ENCODE peak calls at places on chromosomes 2 and 18, in eight cellular contexts. One of them, this sample, is unnamed. For H3K9me3, the result is how much of the 10 kb centered on the place peaks cover.

GRCh38 chr2:230796280-230796862 is 68.4 kb upstream of the ITM2C start:
- DNase-seq in GM23248: peak
- DNase-seq in psoas muscle: no peak
- DNase-seq in endodermal cell: no peak
- DNase-seq in neural progenitor cell: no peak
- DNase-seq in CD4-positive, CD25-positive, alpha-beta regulatory T cell: no peak
- DNase-seq in mesenchymal stem cell: peak
- DNase-seq in neuronal stem cell: no peak
- DNase-seq in this sample: no peak

GRCh38 chr18:36470896-36471295 is 173.4 kb downstream of the FHOD3 start:
- DNase-seq in GM23248: no peak
- DNase-seq in psoas muscle: no peak
- DNase-seq in CD4-positive, CD25-positive, alpha-beta regulatory T cell: no peak
- DNase-seq in mesenchymal stem cell: no peak
- DNase-seq in endodermal cell: no peak
- DNase-seq in neuronal stem cell: no peak
- DNase-seq in neural progenitor cell: peak
- DNase-seq in this sample: no peak

GRCh38 chr2:142716463-142717242 is 160.8 kb upstream of the KYNU start:
- DNase-seq in CD4-positive, CD25-positive, alpha-beta regulatory T cell: no peak
- DNase-seq in neural progenitor cell: peak
- DNase-seq in mesenchymal stem cell: peak
- DNase-seq in neuronal stem cell: peak
- DNase-seq in GM23248: peak
- DNase-seq in endodermal cell: peak
- DNase-seq in psoas muscle: no peak
- DNase-seq in this sample: no peak

GRCh38 chr2:130768191-130768855 is 13.0 kb downstream of the AMER3 start:
- DNase-seq in psoas muscle: no peak
- DNase-seq in mesenchymal stem cell: no peak
- DNase-seq in CD4-positive, CD25-positive, alpha-beta regulatory T cell: no peak
- DNase-seq in neuronal stem cell: no peak
- DNase-seq in endodermal cell: peak
- DNase-seq in neural progenitor cell: no peak
- DNase-seq in GM23248: no peak
- DNase-seq in this sample: no peak

GRCh38 chr2:74887961-74888670 is 54.2 kb downstream of the HK2 start:
- DNase-seq in endodermal cell: peak
- DNase-seq in psoas muscle: no peak
- DNase-seq in CD4-positive, CD25-positive, alpha-beta regulatory T cell: no peak
- DNase-seq in neural progenitor cell: no peak
- DNase-seq in GM23248: peak
- DNase-seq in mesenchymal stem cell: peak
- DNase-seq in neuronal stem cell: no peak
- DNase-seq in this sample: no peak

GRCh38 chr2:109009920-109010610 is 21.0 kb upstream of the EDAR start:
- DNase-seq in endodermal cell: no peak
- DNase-seq in mesenchymal stem cell: peak
- DNase-seq in CD4-positive, CD25-positive, alpha-beta regulatory T cell: no peak
- DNase-seq in neural progenitor cell: no peak
- DNase-seq in neuronal stem cell: no peak
- DNase-seq in GM23248: peak
- DNase-seq in psoas muscle: no peak
- DNase-seq in this sample: no peak

GRCh38 chr2:114009125-114009923 is 119.4 kb downstream of the ACTR3 start:
- DNase-seq in psoas muscle: no peak
- DNase-seq in endodermal cell: no peak
- DNase-seq in neuronal stem cell: no peak
- DNase-seq in mesenchymal stem cell: no peak
- DNase-seq in neural progenitor cell: no peak
- DNase-seq in GM23248: no peak
- DNase-seq in CD4-positive, CD25-positive, alpha-beta regulatory T cell: no peak
- DNase-seq in this sample: no peak

GRCh38 chr2:128525653-128526052 is 207.0 kb upstream of the HS6ST1 start:
- DNase-seq in endodermal cell: no peak
- DNase-seq in mesenchymal stem cell: no peak
- DNase-seq in CD4-positive, CD25-positive, alpha-beta regulatory T cell: no peak
- DNase-seq in neuronal stem cell: no peak
- DNase-seq in GM23248: no peak
- DNase-seq in neural progenitor cell: no peak
- DNase-seq in psoas muscle: no peak
- DNase-seq in this sample: no peak

GRCh38 chr2:74025971-74026612 is 41.4 kb downstream of the TET3 start:
- DNase-seq in psoas muscle: no peak
- DNase-seq in endodermal cell: peak
- DNase-seq in CD4-positive, CD25-positive, alpha-beta regulatory T cell: no peak
- DNase-seq in mesenchymal stem cell: no peak
- DNase-seq in GM23248: peak
- DNase-seq in neural progenitor cell: no peak
- DNase-seq in neuronal stem cell: no peak
- DNase-seq in this sample: no peak

GRCh38 chr2:76310894-76311293 is 600.2 kb upstream of the GCFC2 start:
- DNase-seq in GM23248: no peak
- DNase-seq in neural progenitor cell: no peak
- DNase-seq in mesenchymal stem cell: no peak
- DNase-seq in endodermal cell: no peak
- DNase-seq in psoas muscle: no peak
- DNase-seq in CD4-positive, CD25-positive, alpha-beta regulatory T cell: no peak
- DNase-seq in neuronal stem cell: no peak
- DNase-seq in this sample: no peak

GRCh38 chr18:9946831-9947230 is 33.0 kb downstream of the VAPA start:
- DNase-seq in CD4-positive, CD25-positive, alpha-beta regulatory T cell: no peak
- DNase-seq in GM23248: peak
- DNase-seq in neural progenitor cell: no peak
- DNase-seq in mesenchymal stem cell: no peak
- DNase-seq in psoas muscle: no peak
- DNase-seq in neuronal stem cell: no peak
- DNase-seq in endodermal cell: no peak
- DNase-seq in this sample: no peak

GRCh38 chr2:7089898-7090510 is 172.8 kb downstream of the RNF144A start:
- DNase-seq in endodermal cell: no peak
- DNase-seq in neural progenitor cell: no peak
- DNase-seq in CD4-positive, CD25-positive, alpha-beta regulatory T cell: no peak
- DNase-seq in psoas muscle: no peak
- DNase-seq in mesenchymal stem cell: no peak
- DNase-seq in GM23248: no peak
- DNase-seq in neuronal stem cell: no peak
- DNase-seq in this sample: no peak

GRCh38 chr18:78973357-78974083 is 6.1 kb upstream of the SALL3 start:
- DNase-seq in GM23248: no peak
- DNase-seq in neuronal stem cell: no peak
- DNase-seq in CD4-positive, CD25-positive, alpha-beta regulatory T cell: no peak
- DNase-seq in neural progenitor cell: peak
- DNase-seq in endodermal cell: peak
- DNase-seq in mesenchymal stem cell: no peak
- DNase-seq in psoas muscle: no peak
- DNase-seq in this sample: no peak

GRCh38 chr2:68727698-68728375 is 6.8 kb upstream of the ARHGAP25 start:
- DNase-seq in mesenchymal stem cell: peak
- DNase-seq in neural progenitor cell: no peak
- DNase-seq in endodermal cell: no peak
- DNase-seq in CD4-positive, CD25-positive, alpha-beta regulatory T cell: no peak
- DNase-seq in GM23248: peak
- DNase-seq in psoas muscle: no peak
- DNase-seq in neuronal stem cell: no peak
- DNase-seq in this sample: no peak

GRCh38 chr18:64103979-64104378 is 44.9 kb downstream of the LINC00305 start:
- DNase-seq in psoas muscle: no peak
- DNase-seq in GM23248: peak
- DNase-seq in neural progenitor cell: peak
- DNase-seq in neuronal stem cell: no peak
- DNase-seq in endodermal cell: peak
- DNase-seq in mesenchymal stem cell: peak
- DNase-seq in CD4-positive, CD25-positive, alpha-beta regulatory T cell: no peak
- DNase-seq in this sample: no peak

GRCh38 chr18:54251606-54252400 is 17.5 kb upstream of the POLI start:
- DNase-seq in neural progenitor cell: peak
- DNase-seq in GM23248: no peak
- DNase-seq in psoas muscle: no peak
- DNase-seq in neuronal stem cell: peak
- DNase-seq in endodermal cell: no peak
- DNase-seq in CD4-positive, CD25-positive, alpha-beta regulatory T cell: no peak
- DNase-seq in mesenchymal stem cell: no peak
- DNase-seq in this sample: no peak

GRCh38 chr2:112644933-112645395 is 775 bp upstream of the SLC20A1 start:
- DNase-seq in neural progenitor cell: no peak
- DNase-seq in psoas muscle: no peak
- DNase-seq in GM23248: no peak
- DNase-seq in endodermal cell: no peak
- DNase-seq in neuronal stem cell: peak
- DNase-seq in mesenchymal stem cell: no peak
- DNase-seq in CD4-positive, CD25-positive, alpha-beta regulatory T cell: no peak
- DNase-seq in this sample: no peak

GRCh38 chr2:119367472-119368099 is 809 bp downstream of the DBI start:
- DNase-seq in endodermal cell: peak
- DNase-seq in GM23248: peak
- DNase-seq in neural progenitor cell: peak
- DNase-seq in psoas muscle: peak
- DNase-seq in CD4-positive, CD25-positive, alpha-beta regulatory T cell: peak
- DNase-seq in mesenchymal stem cell: peak
- DNase-seq in neuronal stem cell: peak
- DNase-seq in this sample: peak

GRCh38 chr18:11728247-11728646 is 39.2 kb downstream of the GNAL start:
- DNase-seq in psoas muscle: no peak
- DNase-seq in neuronal stem cell: no peak
- DNase-seq in CD4-positive, CD25-positive, alpha-beta regulatory T cell: no peak
- DNase-seq in neural progenitor cell: peak
- DNase-seq in endodermal cell: peak
- DNase-seq in GM23248: no peak
- DNase-seq in mesenchymal stem cell: no peak
- DNase-seq in this sample: no peak

GRCh38 chr2:236359426-236359825 is 95.2 kb upstream of the ASB18 start:
- DNase-seq in endodermal cell: peak
- DNase-seq in CD4-positive, CD25-positive, alpha-beta regulatory T cell: peak
- DNase-seq in neural progenitor cell: no peak
- DNase-seq in mesenchymal stem cell: no peak
- DNase-seq in psoas muscle: no peak
- DNase-seq in GM23248: no peak
- DNase-seq in neuronal stem cell: no peak
- DNase-seq in this sample: no peak

GRCh38 chr2:102582845-102583244 is 36.5 kb upstream of the SLC9A2 start:
- DNase-seq in neural progenitor cell: no peak
- DNase-seq in psoas muscle: no peak
- DNase-seq in mesenchymal stem cell: no peak
- DNase-seq in CD4-positive, CD25-positive, alpha-beta regulatory T cell: no peak
- DNase-seq in GM23248: no peak
- DNase-seq in endodermal cell: no peak
- DNase-seq in neuronal stem cell: no peak
- DNase-seq in this sample: no peak

GRCh38 chr2:135667045-135667444 is 74.6 kb upstream of the UBXN4 start:
- DNase-seq in mesenchymal stem cell: peak
- DNase-seq in neuronal stem cell: no peak
- DNase-seq in CD4-positive, CD25-positive, alpha-beta regulatory T cell: no peak
- DNase-seq in endodermal cell: no peak
- DNase-seq in neural progenitor cell: no peak
- DNase-seq in psoas muscle: no peak
- DNase-seq in GM23248: no peak
- DNase-seq in this sample: no peak

GRCh38 chr2:147045113-147045512 is 799.7 kb upstream of the ACVR2A start:
- DNase-seq in CD4-positive, CD25-positive, alpha-beta regulatory T cell: peak
- DNase-seq in neuronal stem cell: peak
- DNase-seq in mesenchymal stem cell: peak
- DNase-seq in psoas muscle: peak
- DNase-seq in GM23248: peak
- DNase-seq in endodermal cell: peak
- DNase-seq in neural progenitor cell: peak
- DNase-seq in this sample: peak

GRCh38 chr2:42653908-42654445 is 85.5 kb downstream of the MTA3 start:
- DNase-seq in endodermal cell: no peak
- DNase-seq in neural progenitor cell: no peak
- DNase-seq in neuronal stem cell: no peak
- DNase-seq in CD4-positive, CD25-positive, alpha-beta regulatory T cell: no peak
- DNase-seq in psoas muscle: no peak
- DNase-seq in mesenchymal stem cell: no peak
- DNase-seq in GM23248: no peak
- DNase-seq in this sample: no peak
- H3K27ac ChIP-seq in endodermal cell: no peak
- H3K27ac ChIP-seq in neural progenitor cell: peak
- H3K27ac ChIP-seq in neuronal stem cell: no peak
- H3K27ac ChIP-seq in CD4-positive, CD25-positive, alpha-beta regulatory T cell: no peak
- H3K27ac ChIP-seq in psoas muscle: no peak
- H3K27ac ChIP-seq in mesenchymal stem cell: no peak
- H3K27ac ChIP-seq in GM23248: no peak
- H3K27ac ChIP-seq in this sample: no peak

DNA sequence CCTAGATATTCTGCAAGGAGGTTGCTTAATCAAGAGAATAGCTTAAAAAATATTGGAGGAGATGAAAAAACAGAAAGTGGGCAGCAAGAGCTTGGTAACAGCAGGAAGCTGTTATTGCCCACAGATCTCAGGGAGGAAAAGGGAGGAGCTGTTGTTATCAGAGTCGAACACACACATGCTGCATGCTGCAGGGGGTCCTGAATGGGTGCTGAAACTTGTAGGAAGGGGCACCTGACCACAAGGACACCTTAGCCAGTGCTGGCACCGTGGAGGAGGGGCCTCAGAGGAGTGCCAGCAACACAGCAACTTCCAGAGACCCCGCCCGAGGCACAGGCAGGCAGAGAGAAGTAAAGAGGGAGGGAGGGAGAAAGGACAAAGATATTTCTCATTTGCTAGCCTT is 332.9 kb downstream of the SOCS6 start:
- DNase-seq in GM23248: no peak
- DNase-seq in mesenchymal stem cell: no peak
- DNase-seq in endodermal cell: peak
- DNase-seq in neural progenitor cell: no peak
- DNase-seq in neuronal stem cell: no peak
- DNase-seq in CD4-positive, CD25-positive, alpha-beta regulatory T cell: peak
- DNase-seq in psoas muscle: no peak
- DNase-seq in this sample: no peak
- H3K4me3 ChIP-seq in GM23248: no peak
- H3K4me3 ChIP-seq in mesenchymal stem cell: no peak
- H3K4me3 ChIP-seq in endodermal cell: no peak
- H3K4me3 ChIP-seq in neural progenitor cell: no peak
- H3K4me3 ChIP-seq in neuronal stem cell: no peak
- H3K4me3 ChIP-seq in CD4-positive, CD25-positive, alpha-beta regulatory T cell: peak
- H3K4me3 ChIP-seq in psoas muscle: no peak
- H3K4me3 ChIP-seq in this sample: no peak

DNA sequence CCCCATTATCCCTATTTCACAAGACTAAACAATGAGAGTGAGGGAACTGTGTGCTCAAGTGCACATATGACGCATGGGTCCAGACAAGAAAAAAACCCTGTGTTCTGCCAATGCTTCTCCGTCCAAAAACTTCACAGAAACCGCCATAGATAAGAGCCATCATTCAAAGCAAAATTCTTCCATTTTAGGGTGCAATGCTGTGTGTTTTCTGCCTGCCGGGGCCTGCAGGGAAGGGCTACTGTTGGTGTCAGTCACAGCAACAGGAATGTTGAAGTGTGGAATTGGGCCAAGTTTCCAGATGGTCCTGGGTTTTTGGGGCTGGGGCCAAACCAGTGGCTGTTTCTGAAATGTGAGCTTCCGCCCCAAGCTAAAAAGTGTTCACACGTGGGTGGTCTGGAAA is 637 bp upstream of the MC2R start:
- DNase-seq in psoas muscle: no peak
- DNase-seq in GM23248: no peak
- DNase-seq in mesenchymal stem cell: no peak
- DNase-seq in endodermal cell: no peak
- DNase-seq in neural progenitor cell: no peak
- DNase-seq in neuronal stem cell: no peak
- DNase-seq in CD4-positive, CD25-positive, alpha-beta regulatory T cell: no peak
- DNase-seq in this sample: no peak
- H3K9me3 ChIP-seq in psoas muscle: under half
- H3K9me3 ChIP-seq in GM23248: under half
- H3K9me3 ChIP-seq in mesenchymal stem cell: under half
- H3K9me3 ChIP-seq in endodermal cell: under half
- H3K9me3 ChIP-seq in neural progenitor cell: under half
- H3K9me3 ChIP-seq in neuronal stem cell: under half
- H3K9me3 ChIP-seq in CD4-positive, CD25-positive, alpha-beta regulatory T cell: under half
- H3K9me3 ChIP-seq in this sample: under half

GRCh38 chr2:3127279-3127690 is 250.3 kb downstream of the EIPR1 start:
- DNase-seq in CD4-positive, CD25-positive, alpha-beta regulatory T cell: peak
- DNase-seq in neural progenitor cell: no peak
- DNase-seq in endodermal cell: no peak
- DNase-seq in neuronal stem cell: no peak
- DNase-seq in mesenchymal stem cell: peak
- DNase-seq in psoas muscle: no peak
- DNase-seq in GM23248: no peak
- DNase-seq in this sample: peak
- H3K27ac ChIP-seq in CD4-positive, CD25-positive, alpha-beta regulatory T cell: no peak
- H3K27ac ChIP-seq in neural progenitor cell: no peak
- H3K27ac ChIP-seq in endodermal cell: peak
- H3K27ac ChIP-seq in neuronal stem cell: no peak
- H3K27ac ChIP-seq in mesenchymal stem cell: no peak
- H3K27ac ChIP-seq in psoas muscle: no peak
- H3K27ac ChIP-seq in GM23248: no peak
- H3K27ac ChIP-seq in this sample: no peak

This sample was measured in CD4-positive, alpha-beta memory T cell.